ENCODE peak calls at places on chromosomes 3 and 15, in four cellular contexts. H, Q, R and C are unnamed samples. For H3K36me3 and H3K4me1, the result is how much of the 10 kb centered on the place peaks cover.

GRCh38 chr15:23422099-23422945 is 24.7 kb downstream of the GOLGA6L2 start:
- DNase-seq in Q (no peak), R (no peak), H (peak), C (no peak)

GRCh38 chr3:108552267-108553159 is 36.7 kb downstream of the CIP2A start:
- DNase-seq in Q (no peak), R (no peak), H (peak), C (no peak)

GRCh38 chr3:52178537-52178936 is 19.4 kb upstream of the ALAS1 start:
- DNase-seq in H (no peak), Q (no peak), R (no peak), C (no peak)

GRCh38 chr15:66936115-66936863 is 129.1 kb upstream of the SMAD3 start:
- DNase-seq in Q (no peak), R (no peak), H (no peak), C (no peak)

GRCh38 chr3:3683261-3683660 is 116.0 kb upstream of the LRRN1 start:
- DNase-seq in R (no peak), H (no peak), Q (no peak), C (no peak)

GRCh38 chr15:71374607-71375352 is 259.5 kb downstream of the THSD4 start:
- DNase-seq in R (peak), Q (no peak), H (no peak), C (no peak)

GRCh38 chr3:150384517-150385212 is 23.4 kb upstream of the TSC22D2 start:
- DNase-seq in R (peak), H (no peak), Q (no peak), C (peak)

GRCh38 chr3:130508970-130509369 is 8.0 kb upstream of the COL6A6 start:
- DNase-seq in R (no peak), Q (no peak), H (no peak), C (no peak)

GRCh38 chr3:187833375-187833774 is 88.1 kb upstream of the BCL6 start:
- DNase-seq in Q (no peak), H (no peak), R (no peak), C (no peak)

GRCh38 chr3:120928991-120929390 is 21.0 kb downstream of the STXBP5L start:
- DNase-seq in H (no peak), Q (no peak), R (no peak), C (no peak)

GRCh38 chr15:91704343-91704742 is 149.2 kb upstream of the SLCO3A1 start:
- DNase-seq in R (peak), H (no peak), Q (no peak), C (no peak)

GRCh38 chr3:16455946-16456345 is 57.6 kb downstream of the RFTN1 start:
- DNase-seq in H (no peak), Q (no peak), R (no peak), C (no peak)

GRCh38 chr3:151315846-151316245 is 774 bp downstream of the GPR87 start:
- DNase-seq in H (no peak), Q (no peak), R (no peak), C (no peak)

GRCh38 chr3:52393131-52393807 is 51.6 kb downstream of the SEMA3G start:
- DNase-seq in R (no peak), H (no peak), Q (no peak), C (no peak)

GRCh38 chr3:197464794-197465193 is 91.0 kb downstream of the BDH1 start:
- DNase-seq in H (no peak), R (no peak), Q (no peak), C (no peak)

GRCh38 chr3:116153174-116153573 is 292.1 kb downstream of the LSAMP start:
- DNase-seq in R (no peak), H (no peak), Q (no peak), C (no peak)

GRCh38 chr15:74010929-74011540 is 16.5 kb downstream of the PML start:
- DNase-seq in Q (no peak), R (no peak), H (no peak), C (no peak)

GRCh38 chr3:106438916-106439315 is 570.1 kb upstream of the CBLB start:
- DNase-seq in Q (no peak), R (no peak), H (no peak), C (no peak)

GRCh38 chr3:138351916-138352555 is 3.7 kb downstream of the MRAS start:
- DNase-seq in H (no peak), Q (no peak), R (no peak), C (no peak)

GRCh38 chr3:157794771-157795170 is 291.6 kb upstream of the VEPH1 start:
- DNase-seq in H (no peak), Q (no peak), R (no peak), C (no peak)

GRCh38 chr3:99953596-99953995 is 135.9 kb downstream of the CMSS1 start:
- DNase-seq in Q (no peak), R (no peak), H (no peak), C (no peak)

GRCh38 chr3:150890320-150890719 is 14.9 kb downstream of the MINDY4B start:
- DNase-seq in H (no peak), Q (no peak), R (no peak), C (no peak)

GRCh38 chr3:118666-119065 is 77.9 kb upstream of the CHL1 start:
- DNase-seq in R (no peak), H (no peak), Q (no peak), C (no peak)

GRCh38 chr3:187623285-187623814 is 46.8 kb downstream of the SST start:
- DNase-seq in H (no peak), Q (no peak), R (no peak), C (no peak)

GRCh38 chr3:173411288-173412064 is 13.9 kb downstream of the NLGN1 start:
- DNase-seq in H (no peak), R (no peak), Q (no peak), C (no peak)

GRCh38 chr15:99823346-99823745 is 90.1 kb upstream of the LYSMD4 start:
- DNase-seq in Q (no peak), H (no peak), R (no peak), C (no peak)

GRCh38 chr3:189710620-189711388 is 79.6 kb downstream of the TP63 start:
- DNase-seq in H (peak), Q (no peak), R (peak), C (peak)

GRCh38 chr3:179929091-179929529 is 107.6 kb downstream of the PEX5L start:
- DNase-seq in Q (no peak), H (peak), R (peak), C (peak)

GRCh38 chr3:33911525-33912322 is 113.3 kb downstream of the PDCD6IP start:
- DNase-seq in R (no peak), Q (no peak), H (no peak), C (no peak)

GRCh38 chr3:152192050-152192449 is 76.7 kb upstream of the MBNL1 start:
- DNase-seq in H (no peak), Q (no peak), R (no peak), C (no peak)

GRCh38 chr3:172708905-172709775 is 1.7 kb downstream of the NCEH1 start:
- DNase-seq in H (no peak), R (peak), Q (no peak), C (no peak)

GRCh38 chr3:66053009-66053782 is 14.5 kb upstream of the MAGI1 start:
- DNase-seq in Q (no peak), H (no peak), R (no peak), C (peak)

GRCh38 chr3:16849795-16850194 is 35.0 kb upstream of the PLCL2 start:
- DNase-seq in H (no peak), Q (no peak), R (no peak), C (no peak)

GRCh38 chr3:142542054-142542453 is 36.5 kb downstream of the ATR start:
- DNase-seq in R (no peak), Q (no peak), H (no peak), C (no peak)

GRCh38 chr3:107496855-107497254 is 25.9 kb upstream of the BBX start:
- DNase-seq in R (no peak), H (no peak), Q (no peak), C (no peak)

GRCh38 chr3:184315506-184315867 is 1.1 kb downstream of the EIF4G1 start:
- DNase-seq in Q (no peak), R (no peak), H (no peak), C (no peak)

GRCh38 chr3:184315871-184316661 is 1.7 kb downstream of the EIF4G1 start:
- DNase-seq in H (no peak), Q (no peak), R (no peak), C (peak)

GRCh38 chr3:184317201-184317600 is 2.8 kb downstream of the EIF4G1 start:
- DNase-seq in H (no peak), R (no peak), Q (no peak), C (no peak)

GRCh38 chr3:184314700-184315505 is 497 bp downstream of the EIF4G1 start:
- DNase-seq in R (peak), H (peak), Q (peak), C (peak)

GRCh38 chr3:184316792-184317191 is 2.4 kb downstream of the EIF4G1 start:
- DNase-seq in R (no peak), Q (no peak), H (no peak), C (no peak)
- TF ChIP-seq POLR2A in R (no peak), Q (no peak), H (no peak), C (no peak)

GRCh38 chr15:90469723-90470122 is 60.0 kb upstream of the CRTC3 start:
- DNase-seq in Q (no peak), H (no peak), R (no peak), C (peak)

GRCh38 chr15:90471769-90472168 is 58.0 kb upstream of the CRTC3 start:
- DNase-seq in Q (no peak), H (no peak), R (no peak), C (no peak)

GRCh38 chr15:90465930-90466567 is 63.7 kb upstream of the CRTC3 start:
- DNase-seq in H (no peak), Q (no peak), R (no peak), C (no peak)

GRCh38 chr15:90471126-90471525 is 58.6 kb upstream of the CRTC3 start:
- DNase-seq in R (no peak), Q (no peak), H (no peak), C (no peak)

DNA sequence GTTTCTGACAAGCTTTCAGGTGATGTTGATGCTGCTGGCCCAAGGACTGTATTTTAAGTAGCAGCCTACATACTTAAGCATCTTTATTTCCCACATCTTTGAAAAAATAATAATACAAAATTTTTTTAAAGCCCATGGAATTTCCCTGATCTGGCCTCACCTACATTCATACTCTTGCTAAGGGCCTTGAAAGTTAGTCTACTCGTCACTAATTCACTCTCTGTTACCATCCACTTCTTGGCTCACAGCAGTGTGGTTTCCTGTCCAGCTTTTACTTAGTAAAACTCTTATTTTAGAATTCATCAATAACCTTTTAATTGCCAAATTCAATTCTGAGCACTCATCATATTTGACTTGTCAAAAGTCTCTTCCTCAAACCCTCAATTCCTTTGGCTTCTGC is 59.3 kb upstream of the CRTC3 start:
- DNase-seq in H (no peak), R (no peak), Q (no peak), C (no peak)
- H3K36me3 ChIP-seq in H (half or more), R (half or more), Q (under half), C (under half)

GRCh38 chr3:13051066-13051465 is 22.2 kb downstream of the IQSEC1 start:
- DNase-seq in R (no peak), Q (no peak), H (no peak), C (peak)
- H3K4me1 ChIP-seq in R (under half), Q (under half), H (under half), C (under half)

GRCh38 chr3:39383913-39384664 is 919 bp downstream of the SLC25A38 start:
- DNase-seq in R (peak), H (peak), Q (no peak), C (peak)

GRCh38 chr3:39381432-39381831 is 1.7 kb upstream of the SLC25A38 start:
- DNase-seq in H (no peak), R (no peak), Q (no peak), C (no peak)

GRCh38 chr3:39384665-39385000 is 1.5 kb downstream of the SLC25A38 start:
- DNase-seq in H (no peak), R (no peak), Q (no peak), C (peak)

GRCh38 chr3:39385456-39386098 is 2.4 kb downstream of the SLC25A38 start:
- DNase-seq in R (no peak), Q (no peak), H (no peak), C (no peak)

GRCh38 chr3:39383190-39383912 is at the start of gene SLC25A38:
- DNase-seq in H (peak), R (peak), Q (no peak), C (peak)
- TF ChIP-seq POLR2A in H (peak), R (peak), Q (no peak), C (no peak)

GRCh38 chr15:48592929-48593328 is 52.6 kb downstream of the FBN1 start:
- DNase-seq in H (no peak), R (no peak), Q (no peak), C (no peak)

GRCh38 chr15:48595988-48596387 is 49.5 kb downstream of the FBN1 start:
- DNase-seq in H (no peak), R (no peak), Q (no peak), C (no peak)

GRCh38 chr15:48601095-48601494 is 44.4 kb downstream of the FBN1 start:
- DNase-seq in Q (no peak), R (no peak), H (no peak), C (no peak)

GRCh38 chr15:48596415-48596814 is 49.1 kb downstream of the FBN1 start:
- DNase-seq in R (no peak), Q (no peak), H (no peak), C (no peak)

DNA sequence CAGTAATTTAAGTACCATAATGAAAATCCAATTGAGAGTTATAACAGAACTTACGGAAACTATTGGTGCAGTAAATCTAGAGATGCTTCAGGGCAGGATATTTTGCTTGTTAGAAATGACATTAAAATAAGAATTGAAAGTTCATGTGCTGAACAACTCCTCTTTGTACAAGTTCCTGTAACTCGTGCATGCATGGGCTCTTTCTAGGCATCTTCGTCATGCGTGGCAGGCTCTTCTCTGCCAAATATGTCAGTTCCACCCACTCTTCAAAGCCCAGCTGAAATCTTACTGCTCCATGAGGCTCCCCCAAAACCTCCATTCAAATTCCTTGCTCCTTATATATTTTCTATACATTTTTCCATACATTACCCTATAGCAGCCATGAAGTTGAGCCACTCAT is 48.7 kb downstream of the FBN1 start:
- DNase-seq in Q (no peak), R (no peak), H (no peak), C (peak)
- H3K36me3 ChIP-seq in Q (under half), R (under half), H (under half), C (under half)

GRCh38 chr3:146523536-146523935 is 20.9 kb downstream of the PLSCR1 start:
- DNase-seq in H (no peak), R (no peak), Q (no peak), C (no peak)
- H3K4me1 ChIP-seq in H (under half), R (under half), Q (under half), C (under half)

GRCh38 chr15:58440922-58441321 is 9.1 kb downstream of the LIPC start:
- DNase-seq in H (no peak), R (peak), Q (no peak), C (peak)

GRCh38 chr15:58438956-58439355 is 7.2 kb downstream of the LIPC start:
- DNase-seq in H (no peak), R (peak), Q (no peak), C (peak)

GRCh38 chr15:58437531-58438105 is 5.8 kb downstream of the LIPC start:
- DNase-seq in Q (no peak), H (no peak), R (no peak), C (no peak)

GRCh38 chr15:58440181-58440910 is 8.6 kb downstream of the LIPC start:
- DNase-seq in Q (no peak), H (peak), R (no peak), C (peak)

GRCh38 chr15:58438111-58438510 is 6.3 kb downstream of the LIPC start:
- DNase-seq in Q (no peak), H (no peak), R (no peak), C (no peak)
- TF ChIP-seq POLR2A in Q (no peak), H (no peak), R (no peak), C (no peak)